ENCODE peak calls at places on chromosomes 6 and 20, in nine cellular contexts. Q, D, K, W, X, U, F, M and N are unnamed samples.

GRCh38 chr20:61162506-61162905 is 89.6 kb upstream of the CDH4 start:
- DNase-seq in D (no peak), K (no peak), F (no peak), M (no peak), U (no peak), Q (no peak), X (no peak), W (no peak), N (no peak)

GRCh38 chr6:20511858-20512257 is 22.4 kb upstream of the CDKAL1 start:
- DNase-seq in U (no peak), D (no peak), W (no peak), K (no peak), X (no peak), Q (no peak), M (no peak), F (no peak), N (no peak)

GRCh38 chr6:149032599-149033405 is 284.7 kb upstream of the TAB2 start:
- DNase-seq in U (no peak), M (no peak), X (peak), F (no peak), Q (no peak), D (no peak), K (no peak), W (no peak), N (no peak)

GRCh38 chr6:126143650-126144260 is 157.4 kb downstream of the TRMT11 start:
- DNase-seq in Q (no peak), W (no peak), X (no peak), K (no peak), U (no peak), M (peak), F (no peak), D (no peak), N (no peak)

GRCh38 chr6:11139051-11139960 is 27.8 kb upstream of the ERVFRD-1 start:
- DNase-seq in Q (no peak), W (no peak), U (no peak), M (no peak), K (no peak), X (peak), F (no peak), D (no peak), N (no peak)

GRCh38 chr20:49567421-49568256 is at the start of gene PTGIS:
- DNase-seq in K (peak), X (no peak), Q (peak), M (peak), U (no peak), W (peak), D (peak), F (peak), N (peak)

GRCh38 chr20:438581-439469 is 23.5 kb downstream of the TBC1D20 start:
- DNase-seq in W (peak), D (no peak), F (no peak), K (no peak), U (no peak), M (no peak), X (no peak), Q (no peak), N (no peak)

GRCh38 chr20:59508729-59509128 is 95.6 kb upstream of the PHACTR3 start:
- DNase-seq in U (no peak), X (no peak), K (no peak), D (no peak), Q (no peak), M (no peak), F (no peak), W (no peak), N (no peak)

GRCh38 chr20:58140787-58141396 is 87.6 kb downstream of the ANKRD60 start:
- DNase-seq in M (no peak), K (no peak), Q (no peak), F (no peak), X (no peak), W (no peak), U (no peak), D (no peak), N (no peak)

GRCh38 chr20:10307359-10307735 is 88.7 kb downstream of the SNAP25 start:
- DNase-seq in W (no peak), U (no peak), X (no peak), Q (no peak), D (no peak), F (no peak), K (no peak), M (no peak), N (no peak)

GRCh38 chr20:772806-773205 is 4.5 kb upstream of the SLC52A3 start:
- DNase-seq in F (no peak), D (no peak), X (no peak), W (no peak), M (no peak), Q (no peak), K (no peak), U (no peak), N (no peak)

GRCh38 chr6:165227644-165228329 is 81.6 kb downstream of the C6orf118 start:
- DNase-seq in U (no peak), M (no peak), F (no peak), W (no peak), K (no peak), X (peak), D (no peak), Q (no peak), N (no peak)

GRCh38 chr20:50487397-50487796 is 22.8 kb upstream of the PTPN1 start:
- DNase-seq in W (no peak), K (no peak), U (no peak), Q (no peak), D (no peak), X (no peak), M (no peak), F (no peak), N (no peak)

GRCh38 chr6:28558629-28559028 is 32.9 kb downstream of the GPX5 start:
- DNase-seq in F (no peak), K (no peak), U (no peak), X (no peak), D (no peak), Q (no peak), M (no peak), W (no peak), N (no peak)

GRCh38 chr20:18225652-18226051 is 62.7 kb upstream of the ZNF133 start:
- DNase-seq in X (peak), Q (no peak), K (no peak), D (no peak), M (no peak), U (no peak), W (no peak), F (no peak), N (no peak)

GRCh38 chr6:79946242-79946641 is 1.1 kb downstream of the ELOVL4 start:
- DNase-seq in M (peak), K (no peak), W (no peak), D (peak), U (no peak), Q (no peak), X (peak), F (peak), N (peak)

GRCh38 chr6:79946773-79947190 is 571 bp downstream of the ELOVL4 start:
- DNase-seq in K (peak), W (no peak), D (peak), X (peak), F (peak), U (peak), M (peak), Q (no peak), N (peak)

GRCh38 chr6:79947191-79948173 is at the start of gene ELOVL4:
- DNase-seq in W (peak), K (peak), M (peak), Q (peak), D (peak), X (peak), F (peak), U (peak), N (peak)

GRCh38 chr6:79949235-79949634 is 1.9 kb upstream of the ELOVL4 start:
- DNase-seq in K (peak), D (peak), U (peak), W (no peak), Q (no peak), F (peak), M (peak), X (peak), N (peak)
- TF ChIP-seq CTCF in K (peak), D (peak), U (peak), W (peak), Q (peak), F (peak), M (peak), X (peak), N (peak)

GRCh38 chr6:112337209-112337638 is 9.9 kb upstream of the RFPL4B start:
- DNase-seq in W (peak), Q (no peak), F (peak), D (peak), X (peak), U (peak), K (peak), M (peak), N (peak)

GRCh38 chr6:112343375-112343774 is 3.8 kb upstream of the RFPL4B start:
- DNase-seq in W (no peak), K (no peak), M (no peak), D (no peak), U (no peak), F (no peak), Q (no peak), X (no peak), N (no peak)

GRCh38 chr6:112342511-112342910 is 4.6 kb upstream of the RFPL4B start:
- DNase-seq in Q (no peak), W (no peak), X (no peak), K (no peak), M (no peak), U (no peak), D (no peak), F (no peak), N (no peak)

GRCh38 chr6:112335736-112336135 is 11.4 kb upstream of the RFPL4B start:
- DNase-seq in Q (no peak), W (no peak), F (no peak), X (no peak), U (no peak), D (no peak), M (no peak), K (no peak), N (no peak)

DNA sequence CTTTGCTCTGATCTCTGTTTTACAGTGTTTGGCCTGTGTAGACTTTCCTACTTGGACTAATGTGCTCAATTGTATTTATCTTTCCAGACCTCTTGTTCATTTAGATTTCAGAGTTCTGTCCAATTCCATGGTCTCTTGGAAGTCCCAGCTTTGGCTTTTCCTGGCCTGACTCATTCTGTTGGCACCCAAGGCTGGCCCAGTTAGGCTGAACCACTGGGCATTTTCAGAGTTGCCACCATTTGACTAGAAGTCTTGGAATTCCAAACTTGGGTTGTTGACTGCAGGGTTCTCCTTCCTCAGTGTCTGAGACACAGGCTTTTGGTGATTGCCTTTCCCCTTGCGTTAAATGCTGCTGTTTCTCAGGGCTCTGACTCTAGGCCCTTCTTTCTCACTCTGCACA is 8.8 kb upstream of the RFPL4B start:
- DNase-seq in K (no peak), M (no peak), Q (no peak), D (no peak), X (peak), W (no peak), F (no peak), U (no peak), N (no peak)
- TF ChIP-seq CTCF in K (no peak), M (no peak), Q (no peak), D (no peak), X (no peak), W (no peak), F (no peak), U (no peak), N (no peak)

GRCh38 chr6:96942676-96943075 is 18.1 kb downstream of the KLHL32 start:
- DNase-seq in K (no peak), X (no peak), M (no peak), F (no peak), W (no peak), Q (no peak), U (no peak), D (no peak), N (no peak)
- TF ChIP-seq CTCF in K (no peak), X (no peak), M (no peak), F (no peak), W (no peak), Q (no peak), U (no peak), D (no peak), N (no peak)

DNA sequence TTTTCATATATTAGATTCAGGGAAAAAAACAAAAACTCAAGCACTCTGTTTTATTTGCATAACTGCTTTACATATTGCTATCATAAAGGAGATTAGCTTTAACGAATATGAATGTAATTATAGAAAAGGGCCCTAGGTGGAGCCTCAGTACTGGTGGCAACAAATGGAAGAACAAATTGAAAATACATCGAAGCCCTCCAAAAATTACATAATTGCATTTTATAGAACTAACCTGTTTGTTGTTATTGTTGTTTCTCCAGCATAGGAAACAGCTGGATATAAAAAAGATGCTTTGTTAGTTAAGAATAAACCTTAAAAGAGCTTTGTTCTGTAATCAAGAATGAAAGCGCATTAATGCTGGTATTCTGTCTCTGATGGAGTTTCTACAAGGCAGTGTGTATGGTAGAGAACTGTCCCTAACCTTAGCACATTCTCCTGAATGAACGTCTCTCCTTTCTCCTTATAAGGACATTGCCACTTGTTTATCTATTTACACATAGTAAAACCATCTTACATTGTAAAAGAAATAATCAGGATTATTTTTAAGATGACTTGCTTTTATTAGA is 33.7 kb upstream of the LCA5 start:
- DNase-seq in X (peak), K (no peak), Q (no peak), W (no peak), U (no peak), D (no peak), M (no peak), F (no peak), N (no peak)
- TF ChIP-seq CTCF in X (peak), K (no peak), Q (peak), W (peak), U (peak), D (peak), M (peak), F (peak), N (peak)

DNA sequence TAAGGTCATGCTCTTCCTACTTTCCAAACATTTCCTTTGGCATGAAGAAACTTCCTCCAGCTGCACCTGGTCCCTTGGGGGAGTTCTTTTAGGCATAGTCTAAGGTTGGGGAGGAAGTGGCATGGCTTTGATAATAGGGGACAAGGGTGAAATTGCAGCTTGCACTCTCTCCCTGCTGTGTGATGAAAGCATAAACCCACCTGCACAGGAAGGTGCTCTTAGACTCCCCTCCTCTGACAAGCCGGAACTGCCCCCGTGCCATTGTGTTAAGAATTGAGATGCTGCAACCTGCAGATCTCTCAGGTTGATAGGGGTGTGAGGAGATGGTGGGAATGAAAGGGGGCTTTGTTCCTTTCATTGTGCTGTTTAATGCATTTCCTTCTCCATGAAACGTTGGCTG is 247.7 kb upstream of the RNF24 start:
- DNase-seq in Q (no peak), U (no peak), M (no peak), X (no peak), K (no peak), W (no peak), F (no peak), D (no peak), N (no peak)
- TF ChIP-seq CTCF in Q (no peak), U (no peak), M (no peak), X (no peak), K (no peak), W (no peak), F (no peak), D (no peak), N (no peak)

GRCh38 chr20:39874049-39874893 is 814.8 kb downstream of the MAFB start:
- DNase-seq in U (peak), Q (no peak), W (peak), X (peak), M (peak), K (peak), D (peak), F (peak), N (peak)
- TF ChIP-seq CTCF in U (peak), Q (peak), W (peak), X (peak), M (peak), K (peak), D (peak), F (peak), N (peak)

GRCh38 chr6:84731901-84732300 is 32.5 kb downstream of the TBX18 start:
- DNase-seq in U (no peak), F (no peak), W (no peak), Q (no peak), D (no peak), X (no peak), K (no peak), M (no peak), N (no peak)

GRCh38 chr6:84733889-84734288 is 30.5 kb downstream of the TBX18 start:
- DNase-seq in F (no peak), M (no peak), K (no peak), D (no peak), X (no peak), Q (no peak), W (no peak), U (no peak), N (no peak)

GRCh38 chr6:84728602-84729001 is 35.8 kb downstream of the TBX18 start:
- DNase-seq in M (peak), W (no peak), U (no peak), Q (no peak), D (no peak), X (peak), K (no peak), F (no peak), N (no peak)
- TF ChIP-seq CTCF in M (peak), W (peak), U (no peak), Q (peak), D (peak), X (peak), K (no peak), F (peak), N (peak)

DNA sequence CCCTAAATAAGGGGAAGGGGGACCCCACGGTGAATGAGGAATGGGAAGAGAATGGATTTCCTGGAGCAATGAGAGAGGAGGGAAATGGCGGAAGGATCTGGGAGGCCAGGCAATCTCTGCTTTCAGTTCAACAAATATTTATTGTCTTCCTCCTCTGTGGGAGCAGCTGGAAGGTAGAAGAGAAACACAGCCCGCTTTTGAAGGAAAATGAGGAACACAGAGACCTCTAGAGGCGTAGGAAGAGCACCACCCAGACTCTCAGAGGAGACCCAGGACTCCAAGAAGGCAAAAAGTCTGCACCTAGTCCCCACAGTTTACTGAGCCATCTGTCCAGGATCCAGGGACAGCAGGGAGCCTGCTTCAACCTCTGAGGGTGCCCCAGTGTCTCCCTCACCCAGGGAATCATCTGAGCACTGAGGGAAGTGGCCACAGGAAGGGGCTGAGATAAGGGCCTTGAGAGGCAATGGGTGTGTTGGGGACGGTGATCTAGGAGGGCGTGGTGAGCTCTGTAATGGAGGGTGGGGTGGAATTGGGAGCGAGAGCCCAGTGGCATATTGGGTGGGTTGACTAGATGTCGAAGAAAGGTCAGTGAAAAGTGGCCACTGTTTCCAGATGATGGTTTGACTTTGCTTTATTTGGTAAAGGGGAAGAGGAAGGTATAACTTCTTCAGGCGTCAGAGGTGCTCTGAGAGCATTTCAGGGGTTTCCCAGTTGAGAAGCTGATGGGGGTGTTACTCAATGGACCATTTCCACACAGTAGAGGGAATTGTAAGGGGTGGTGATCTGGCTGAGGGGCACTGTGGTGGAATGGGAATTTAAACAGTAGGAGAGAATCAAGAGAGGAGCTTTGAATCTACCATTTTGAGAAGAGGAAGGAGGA is 610 bp downstream of the PSORS1C1 start:
- DNase-seq in Q (no peak), D (no peak), U (no peak), M (no peak), W (no peak), X (peak), K (no peak), F (no peak), N (no peak)
- TF ChIP-seq CTCF in Q (no peak), D (no peak), U (no peak), M (no peak), W (no peak), X (no peak), K (no peak), F (no peak), N (no peak)

DNA sequence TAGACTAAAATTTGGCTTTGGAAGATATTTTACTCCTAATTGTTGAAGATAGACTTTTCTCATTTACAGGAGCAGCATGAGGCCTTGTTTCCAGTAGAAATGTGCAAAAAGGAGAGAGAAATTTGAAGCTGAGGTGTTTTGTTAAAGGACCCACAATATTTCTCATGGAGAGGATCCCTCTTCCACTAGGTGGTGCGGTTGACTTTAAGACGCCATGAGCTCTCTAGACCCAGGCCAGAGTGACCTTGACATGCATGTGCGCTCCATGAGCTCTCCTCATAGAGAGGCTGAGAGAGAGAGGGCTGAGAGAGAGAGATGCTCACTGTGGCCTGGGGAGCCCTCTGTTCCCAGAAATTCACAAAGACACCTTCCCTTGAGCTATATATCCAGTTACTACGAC is 861.2 kb upstream of the EYS start:
- DNase-seq in D (no peak), Q (no peak), X (no peak), M (peak), U (no peak), F (no peak), K (no peak), W (no peak), N (no peak)
- TF ChIP-seq CTCF in D (no peak), Q (no peak), X (no peak), M (peak), U (no peak), F (no peak), K (no peak), W (no peak), N (no peak)